ENCODE peak calls at places on chromosomes 5 and 9, in eight cellular contexts. L is esophagus squamous epithelium, D is H9, H is heart left ventricle, S is left ventricle myocardium inferior, E is tibial artery, X is aorta, J is GM23338. W is an unnamed sample.

GRCh38 chr9:73370053-73370452 is 218.4 kb downstream of the ANXA1 start:
- DNase-seq in S (no peak), H (no peak), X (no peak), J (no peak), D (no peak), E (no peak), L (no peak), W (no peak)

GRCh38 chr9:111474385-111474784 is 9.8 kb downstream of the ECPAS start:
- DNase-seq in S (no peak), D (no peak), J (peak), H (no peak), E (no peak), L (no peak), X (no peak), W (no peak)

GRCh38 chr9:32378496-32378895 is 5.9 kb upstream of the ACO1 start:
- DNase-seq in L (no peak), D (peak), H (no peak), X (no peak), S (no peak), J (peak), E (no peak), W (no peak)

GRCh38 chr9:128254855-128255759 is 20.7 kb downstream of the GOLGA2 start:
- DNase-seq in X (peak), L (no peak), D (peak), J (peak), H (peak), S (peak), E (no peak), W (peak)

GRCh38 chr5:144169904-144170275 is 569 bp downstream of the YIPF5 start:
- DNase-seq in X (no peak), S (no peak), L (no peak), H (no peak), D (no peak), E (no peak), J (no peak), W (no peak)

GRCh38 chr5:161399996-161400562 is 146.4 kb downstream of the GABRB2 start:
- DNase-seq in X (no peak), S (no peak), D (no peak), L (no peak), H (no peak), J (no peak), E (no peak), W (no peak)

GRCh38 chr5:109962882-109963603 is 273.3 kb downstream of the MAN2A1 start:
- DNase-seq in J (no peak), D (no peak), X (no peak), L (no peak), E (no peak), H (no peak), S (no peak), W (no peak)

GRCh38 chr5:172902497-172903472 is 56.4 kb upstream of the RPL26L1 start:
- DNase-seq in D (peak), J (peak), S (peak), E (peak), X (peak), L (no peak), H (peak), W (peak)

GRCh38 chr9:129289883-129290282 is 111.8 kb upstream of the IER5L start:
- DNase-seq in X (no peak), J (no peak), D (no peak), H (no peak), L (no peak), E (peak), S (no peak), W (no peak)

GRCh38 chr5:14258840-14259239 is 115.7 kb downstream of the TRIO start:
- DNase-seq in L (no peak), E (no peak), S (no peak), X (no peak), D (peak), J (peak), H (no peak), W (no peak)

GRCh38 chr9:98481676-98482075 is 226.2 kb upstream of the TBC1D2 start:
- DNase-seq in S (no peak), J (no peak), D (no peak), X (no peak), H (no peak), E (no peak), L (no peak), W (no peak)

GRCh38 chr5:72464071-72464470 is 43.1 kb downstream of the ZNF366 start:
- DNase-seq in D (no peak), L (no peak), H (no peak), E (no peak), S (no peak), X (no peak), J (no peak), W (no peak)

GRCh38 chr9:112615584-112616271 is 102.2 kb downstream of the INIP start:
- DNase-seq in J (no peak), H (no peak), X (no peak), L (no peak), D (no peak), S (no peak), E (no peak), W (no peak)

GRCh38 chr5:143134269-143134668 is 269.2 kb downstream of the NR3C1 start:
- DNase-seq in X (no peak), J (no peak), D (no peak), L (no peak), H (no peak), E (no peak), S (no peak), W (no peak)

GRCh38 chr5:67206381-67207328 is 10.1 kb upstream of the CD180 start:
- DNase-seq in D (no peak), E (no peak), X (no peak), J (no peak), H (no peak), S (no peak), L (no peak), W (no peak)

GRCh38 chr9:134063088-134063875 is 4.5 kb downstream of the BRD3 start:
- DNase-seq in D (peak), L (no peak), H (no peak), S (peak), E (no peak), J (no peak), X (no peak), W (no peak)

GRCh38 chr5:163619951-163620350 is 114.5 kb downstream of the MAT2B start:
- DNase-seq in H (no peak), S (no peak), D (no peak), X (no peak), L (no peak), J (no peak), E (no peak), W (no peak)

GRCh38 chr9:36845844-36846243 is 188.2 kb downstream of the PAX5 start:
- DNase-seq in S (no peak), J (no peak), H (no peak), E (no peak), X (peak), L (no peak), D (no peak), W (no peak)

GRCh38 chr5:93954421-93955069 is 213.1 kb upstream of the POU5F2 start:
- DNase-seq in H (no peak), E (no peak), D (peak), L (no peak), J (peak), S (no peak), X (no peak), W (no peak)

GRCh38 chr9:74147906-74148305 is 349.2 kb upstream of the RORB start:
- DNase-seq in H (no peak), E (no peak), D (no peak), S (no peak), L (no peak), X (no peak), J (no peak), W (no peak)

GRCh38 chr5:74529101-74529500 is 111.4 kb downstream of the ENC1 start:
- DNase-seq in E (no peak), L (no peak), S (no peak), X (no peak), D (no peak), H (no peak), J (no peak), W (no peak)

GRCh38 chr5:92505145-92505544 is 1075.9 kb downstream of the NR2F1-AS1 start:
- DNase-seq in S (no peak), J (no peak), L (no peak), E (no peak), D (no peak), X (no peak), H (no peak), W (no peak)

GRCh38 chr9:27634879-27635278 is 61.6 kb upstream of the C9orf72 start:
- DNase-seq in J (no peak), E (no peak), L (no peak), D (no peak), S (no peak), H (no peak), X (no peak), W (no peak)

GRCh38 chr9:105673850-105674387 is 11.7 kb downstream of the TAL2 start:
- DNase-seq in J (peak), E (no peak), H (no peak), D (peak), L (no peak), X (no peak), S (no peak), W (no peak)

GRCh38 chr9:99511723-99512122 is 289.6 kb downstream of the SEC61B start:
- DNase-seq in L (no peak), H (no peak), E (no peak), D (no peak), X (no peak), J (peak), S (no peak), W (no peak)

GRCh38 chr5:56329652-56330051 is 96.5 kb upstream of the ANKRD55 start:
- DNase-seq in J (no peak), X (no peak), S (no peak), E (no peak), D (no peak), L (no peak), H (no peak), W (no peak)
- H3K27ac ChIP-seq in J (no peak), X (no peak), S (peak), E (no peak), D (no peak), L (no peak), H (no peak), W (no peak)

GRCh38 chr9:72155282-72155677 is 6.0 kb downstream of the GDA start:
- DNase-seq in E (no peak), S (no peak), X (no peak), L (no peak), D (no peak), H (no peak), J (no peak), W (no peak)

GRCh38 chr9:72160446-72161123 is 11.3 kb downstream of the GDA start:
- DNase-seq in X (no peak), J (no peak), L (no peak), H (no peak), D (no peak), E (no peak), S (no peak), W (no peak)

GRCh38 chr9:72158680-72159079 is 9.4 kb downstream of the GDA start:
- DNase-seq in J (no peak), D (no peak), L (no peak), S (no peak), E (no peak), H (no peak), X (no peak), W (no peak)

GRCh38 chr9:72154468-72155281 is 5.4 kb downstream of the GDA start:
- DNase-seq in J (no peak), H (no peak), E (no peak), S (no peak), X (no peak), L (no peak), D (no peak), W (no peak)

DNA sequence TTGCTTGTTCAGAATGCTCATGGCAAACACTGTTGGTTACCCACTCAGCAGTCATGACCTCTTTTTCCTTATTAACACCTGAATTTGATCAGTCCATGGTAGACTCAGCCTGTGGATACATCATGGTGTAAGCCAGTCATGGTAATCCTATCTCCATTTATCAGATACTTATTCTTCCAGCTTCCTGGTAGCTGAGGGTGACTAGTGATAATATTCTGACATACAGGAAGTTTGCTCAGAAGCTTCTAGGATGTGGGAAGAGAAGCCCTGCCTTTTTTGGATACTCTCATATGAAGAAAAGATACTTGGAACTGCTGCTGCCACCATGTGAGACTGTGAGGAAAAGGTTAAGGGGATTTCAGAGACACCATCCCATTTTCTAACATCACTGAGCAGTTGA is 7.3 kb downstream of the GDA start:
- DNase-seq in J (no peak), D (no peak), S (no peak), L (no peak), H (no peak), E (no peak), X (no peak), W (no peak)
- H3K27ac ChIP-seq in J (no peak), D (no peak), S (no peak), L (no peak), H (no peak), E (no peak), X (no peak), W (no peak)

GRCh38 chr9:4196886-4197285 is 103.0 kb downstream of the GLIS3 start:
- DNase-seq in X (no peak), J (no peak), E (no peak), S (no peak), D (no peak), L (no peak), H (no peak), W (no peak)
- H3K27ac ChIP-seq in X (no peak), J (no peak), E (no peak), S (no peak), D (no peak), L (no peak), H (no peak), W (no peak)

GRCh38 chr5:10556331-10556807 is 7.5 kb upstream of the ANKRD33B start:
- DNase-seq in X (no peak), S (no peak), J (no peak), H (no peak), D (no peak), E (no peak), L (no peak), W (no peak)
- H3K27ac ChIP-seq in X (no peak), S (no peak), J (no peak), H (no peak), D (no peak), E (no peak), L (no peak), W (no peak)

GRCh38 chr9:96137666-96138429 is 164.1 kb downstream of the HSD17B3 start:
- DNase-seq in J (no peak), D (no peak), H (no peak), X (no peak), S (no peak), E (no peak), L (no peak), W (no peak)

GRCh38 chr9:96135904-96136303 is 166.1 kb downstream of the HSD17B3 start:
- DNase-seq in H (no peak), L (no peak), J (no peak), X (no peak), D (no peak), S (no peak), E (no peak), W (no peak)

GRCh38 chr9:96138616-96139015 is 163.4 kb downstream of the HSD17B3 start:
- DNase-seq in J (no peak), H (no peak), L (no peak), E (no peak), X (no peak), D (no peak), S (no peak), W (no peak)

GRCh38 chr9:96135071-96135825 is 166.7 kb downstream of the HSD17B3 start:
- DNase-seq in H (no peak), X (no peak), S (no peak), L (no peak), E (no peak), D (no peak), J (no peak), W (no peak)

GRCh38 chr9:96136992-96137665 is 164.8 kb downstream of the HSD17B3 start:
- DNase-seq in H (no peak), E (peak), D (no peak), S (no peak), L (no peak), J (peak), X (peak), W (peak)
- H3K27ac ChIP-seq in H (no peak), E (peak), D (no peak), S (no peak), L (peak), J (no peak), X (no peak), W (no peak)

DNA sequence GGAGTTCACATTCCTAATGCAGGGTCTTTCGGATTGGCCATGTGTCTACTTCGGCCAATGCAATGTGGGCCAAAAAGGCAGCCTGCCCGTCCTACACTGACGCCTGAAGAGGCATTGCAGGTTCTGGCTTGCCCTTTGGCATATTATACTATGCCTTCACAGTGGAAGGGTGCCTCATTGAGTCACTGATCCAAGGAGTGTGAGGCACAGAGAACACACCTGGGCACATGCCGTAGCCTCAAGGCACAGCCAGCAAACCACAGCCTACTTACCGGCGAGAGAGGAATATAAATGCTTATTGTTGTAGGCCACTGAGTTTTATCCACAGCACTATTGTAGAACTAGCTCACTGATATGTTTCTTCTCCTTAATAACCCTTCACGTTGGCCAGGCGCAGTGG is 409.6 kb downstream of the GADD45G start:
- DNase-seq in L (no peak), D (no peak), X (no peak), J (no peak), E (no peak), H (no peak), S (no peak), W (no peak)
- H3K27ac ChIP-seq in L (no peak), D (no peak), X (no peak), J (no peak), E (no peak), H (no peak), S (no peak), W (no peak)

GRCh38 chr9:135225619-135226228 is 138.3 kb downstream of the OLFM1 start:
- DNase-seq in L (no peak), S (no peak), E (no peak), D (no peak), H (peak), X (no peak), J (no peak), W (no peak)
- H3K27ac ChIP-seq in L (no peak), S (no peak), E (no peak), D (no peak), H (no peak), X (no peak), J (no peak), W (no peak)

DNA sequence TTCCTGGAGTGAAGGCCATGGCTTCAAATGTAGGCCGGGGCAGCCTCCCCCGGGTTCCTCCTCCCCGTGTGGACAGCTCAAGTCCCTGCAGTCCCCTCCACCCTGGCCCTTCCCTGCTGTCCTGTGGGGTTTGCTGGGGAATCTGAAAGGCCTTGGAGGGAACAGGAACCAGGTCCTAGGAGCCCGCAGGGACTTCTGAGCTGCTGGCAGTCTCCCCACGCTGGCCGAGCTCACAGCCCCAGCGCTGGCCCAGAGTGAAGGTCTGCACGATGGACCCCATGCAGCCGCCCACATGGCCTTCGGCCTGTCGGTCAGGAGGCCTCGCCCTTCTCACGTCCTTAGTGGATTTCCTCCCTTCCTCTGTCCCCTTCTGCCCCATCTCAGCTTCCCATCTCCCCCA is 25.7 kb upstream of the NOTCH1 start:
- DNase-seq in X (no peak), S (no peak), E (no peak), L (no peak), J (no peak), D (no peak), H (peak), W (no peak)
- H3K27ac ChIP-seq in X (peak), S (peak), E (peak), L (no peak), J (peak), D (no peak), H (peak), W (no peak)

GRCh38 chr9:20376042-20376441 is 246.3 kb downstream of the MLLT3 start:
- DNase-seq in X (no peak), J (no peak), S (no peak), D (no peak), L (no peak), E (no peak), H (no peak), W (no peak)

GRCh38 chr9:20379804-20380225 is 242.5 kb downstream of the MLLT3 start:
- DNase-seq in S (no peak), J (no peak), H (no peak), L (no peak), D (no peak), E (no peak), X (no peak), W (no peak)

GRCh38 chr9:20376780-20377179 is 245.5 kb downstream of the MLLT3 start:
- DNase-seq in X (no peak), D (no peak), S (no peak), L (no peak), E (no peak), H (no peak), J (no peak), W (no peak)

GRCh38 chr9:20380546-20380945 is 241.8 kb downstream of the MLLT3 start:
- DNase-seq in E (no peak), X (no peak), S (no peak), J (no peak), L (no peak), H (no peak), D (no peak), W (no peak)

DNA sequence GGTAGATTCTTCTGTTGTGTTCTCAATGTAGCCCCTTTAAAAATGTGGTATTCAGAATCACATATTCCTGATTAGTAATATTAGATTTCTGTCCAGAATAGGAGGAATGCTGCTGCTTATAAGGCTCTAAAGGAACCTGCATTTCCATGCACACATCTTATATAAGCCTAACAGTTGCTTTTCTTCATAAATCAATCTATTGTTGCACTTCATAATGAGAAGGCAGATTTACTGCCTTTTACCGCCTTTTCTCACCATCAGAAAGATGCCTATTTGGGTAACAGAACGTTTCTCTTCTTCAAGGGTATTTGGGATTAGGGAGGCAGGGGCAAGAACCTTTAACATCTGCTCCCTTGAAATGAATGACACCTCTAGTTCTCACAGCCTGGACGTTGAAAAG is 243.4 kb downstream of the MLLT3 start:
- DNase-seq in D (no peak), S (no peak), H (no peak), E (no peak), J (no peak), L (no peak), X (no peak), W (no peak)
- H3K27ac ChIP-seq in D (no peak), S (no peak), H (no peak), E (no peak), J (no peak), L (no peak), X (no peak), W (no peak)

W was measured in gastrocnemius medialis.